ENCODE peak calls at places on chromosomes 3 and 15, in four cellular contexts. R is iris pigment epithelial cell, X is posterior cingulate gyrus, K is skeletal muscle cell. H is an unnamed sample.
A peak's percentile ranks its signal among the peaks of the same experiment; 100 is the strongest.

GRCh38 chr3:156448300-156448699 is 106.6 kb downstream of the SSR3 start:
- DNase-seq in R (peak; percentile 54), X (no peak), K (no peak), H (no peak)

GRCh38 chr3:65979731-65980130 is 59.0 kb downstream of the MAGI1 start:
- DNase-seq in R (peak; percentile 71), X (no peak), K (no peak), H (no peak)

GRCh38 chr3:9168230-9168629 is 81.2 kb downstream of the SRGAP3 start:
- DNase-seq in R (peak; percentile 3), X (no peak), K (no peak), H (no peak)

GRCh38 chr3:54988302-54989022 is 60.6 kb upstream of the LRTM1 start:
- DNase-seq in R (peak; percentile 90), X (no peak), K (peak; percentile 92), H (peak; percentile 42)

GRCh38 chr3:148943531-148944200 is 47.7 kb upstream of the GYG1 start:
- DNase-seq in R (peak; percentile 93), X (no peak), K (peak; percentile 86), H (peak; percentile 16)

GRCh38 chr15:88615303-88616107 is 5.6 kb upstream of the AEN start:
- DNase-seq in R (no peak), X (no peak), K (no peak), H (peak; percentile 85)

GRCh38 chr3:184234671-184235380 is 5.4 kb downstream of the VWA5B2 start:
- DNase-seq in R (no peak), X (no peak), K (no peak), H (no peak)

GRCh38 chr3:42660898-42661297 is 7.4 kb downstream of the ZBTB47 start:
- DNase-seq in R (no peak), X (peak; percentile 82), K (no peak), H (no peak)

GRCh38 chr15:34726407-34727100 is 28.2 kb downstream of the GJD2 start:
- DNase-seq in R (peak; percentile 28), X (no peak), K (no peak), H (no peak)

GRCh38 chr3:171378586-171378985 is 81.6 kb downstream of the TNIK start:
- DNase-seq in R (no peak), X (no peak), K (no peak), H (no peak)

GRCh38 chr3:128323206-128324081 is 143.2 kb downstream of the DNAJB8 start:
- DNase-seq in R (no peak), X (peak; percentile 75), K (no peak), H (peak; percentile 34)

GRCh38 chr3:127768346-127769008 is 53.8 kb downstream of the MGLL start:
- DNase-seq in R (peak; percentile 96), X (peak; percentile 21), K (peak; percentile 85), H (no peak)

GRCh38 chr3:139102606-139103005 is 57.9 kb upstream of the PRR23C start:
- DNase-seq in R (no peak), X (no peak), K (no peak), H (no peak)

GRCh38 chr3:139292933-139293664 is 50.7 kb upstream of the MRPS22 start:
- DNase-seq in R (peak; percentile 50), X (no peak), K (no peak), H (no peak)

GRCh38 chr15:38941399-38941953 is 376.9 kb upstream of the RASGRP1 start:
- DNase-seq in R (peak; percentile 73), X (no peak), K (peak; percentile 56), H (no peak)

GRCh38 chr3:27504749-27505148 is 20.6 kb upstream of the SLC4A7 start:
- DNase-seq in R (no peak), X (no peak), K (no peak), H (no peak)

GRCh38 chr3:62718515-62719320 is 156.5 kb downstream of the CADPS start:
- DNase-seq in R (no peak), X (peak; percentile 84), K (no peak), H (no peak)

GRCh38 chr15:61521961-61522360 is 292.9 kb upstream of the RORA start:
- DNase-seq in R (no peak), X (no peak), K (peak; percentile 6), H (no peak)

GRCh38 chr3:88112329-88112728 is 37.4 kb upstream of the C3orf38 start:
- DNase-seq in R (no peak), X (no peak), K (no peak), H (no peak)

GRCh38 chr3:170644711-170645110 is 58.8 kb upstream of the SLC7A14 start:
- DNase-seq in R (no peak), X (no peak), K (no peak), H (no peak)

GRCh38 chr3:14126017-14126902 is 1.4 kb downstream of the TMEM43 start:
- DNase-seq in R (no peak), X (no peak), K (no peak), H (peak; percentile 8)

GRCh38 chr3:195035345-195036202 is 235.4 kb downstream of the XXYLT1 start:
- DNase-seq in R (no peak), X (peak; percentile 77), K (no peak), H (no peak)

GRCh38 chr15:74132681-74133070 is 2.3 kb downstream of the ISLR2 start:
- DNase-seq in R (no peak), X (no peak), K (no peak), H (no peak)

GRCh38 chr3:154571827-154572226 is 141.8 kb upstream of the GPR149 start:
- DNase-seq in R (no peak), X (no peak), K (no peak), H (no peak)

GRCh38 chr3:83435173-83435572 is 1523.6 kb upstream of the CADM2 start:
- DNase-seq in R (no peak), X (peak; percentile 51), K (no peak), H (no peak)

GRCh38 chr3:190912736-190913135 is 50.2 kb upstream of the GMNC start:
- DNase-seq in R (peak; percentile 3), X (no peak), K (peak; percentile 1), H (no peak)

GRCh38 chr3:14127516-14128161 is 2.8 kb downstream of the TMEM43 start:
- DNase-seq in R (no peak), X (no peak), K (no peak), H (no peak)